ENCODE peak calls at places on chromosomes 6 and 20, in five cellular contexts. E is globus pallidus, V is LoVo, J is Right ventricle myocardium superior, Q is NCI-H1417. K is an unnamed sample.

GRCh38 chr6:55825402-55826051 is 49.9 kb downstream of the BMP5 start:
- DNase-seq in E (peak; percentile 6), V (no peak), J (no peak), Q (no peak), K (no peak)

GRCh38 chr20:37524859-37525708 is 2.6 kb downstream of the BLCAP start:
- DNase-seq in E (no peak), V (peak; percentile 67), J (no peak), Q (no peak), K (no peak)

GRCh38 chr6:148657053-148657452 is 89.8 kb upstream of the UST start:
- DNase-seq in E (peak; percentile 49), V (peak; percentile 19), J (no peak), Q (no peak), K (no peak)

GRCh38 chr6:113995632-113996031 is 24.7 kb upstream of the HDAC2 start:
- DNase-seq in E (peak; percentile 95), V (peak; percentile 56), J (peak; percentile 48), Q (peak; percentile 31), K (no peak)

GRCh38 chr20:14925286-14925685 is 587.9 kb upstream of the FLRT3 start:
- DNase-seq in E (no peak), V (peak; percentile 6), J (no peak), Q (no peak), K (no peak)

GRCh38 chr20:37823276-37823980 is 79.5 kb upstream of the VSTM2L start:
- DNase-seq in E (no peak), V (no peak), J (no peak), Q (no peak), K (no peak)

GRCh38 chr6:140684776-140685550 is 1310.5 kb upstream of the CITED2 start:
- DNase-seq in E (no peak), V (no peak), J (no peak), Q (peak; percentile 34), K (peak; percentile 41)

GRCh38 chr6:68876792-68877493 is 241.9 kb downstream of the ADGRB3 start:
- DNase-seq in E (peak; percentile 43), V (peak; percentile 34), J (no peak), Q (no peak), K (peak; percentile 11)

GRCh38 chr6:1109134-1109533 is 202.8 kb upstream of the FOXQ1 start:
- DNase-seq in E (no peak), V (no peak), J (no peak), Q (no peak), K (no peak)

GRCh38 chr6:149884617-149885016 is 13.3 kb downstream of the RAET1E start:
- DNase-seq in E (no peak), V (no peak), J (no peak), Q (no peak), K (no peak)

GRCh38 chr6:169568314-169569087 is 133.3 kb downstream of the WDR27 start:
- DNase-seq in E (no peak), V (no peak), J (no peak), Q (no peak), K (no peak)

GRCh38 chr20:35523298-35523888 is 6.1 kb downstream of the C20orf173 start:
- DNase-seq in E (no peak), V (no peak), J (no peak), Q (no peak), K (no peak)

GRCh38 chr20:62571667-62572344 is 70.5 kb upstream of the SLCO4A1 start:
- DNase-seq in E (no peak), V (no peak), J (no peak), Q (no peak), K (no peak)

GRCh38 chr6:34070315-34071110 is 75.4 kb downstream of the GRM4 start:
- DNase-seq in E (no peak), V (no peak), J (no peak), Q (no peak), K (no peak)

GRCh38 chr6:33785766-33786165 is 3.2 kb downstream of the LEMD2 start:
- DNase-seq in E (no peak), V (no peak), J (no peak), Q (no peak), K (no peak)

GRCh38 chr20:5356921-5357320 is 40.2 kb upstream of the PROKR2 start:
- DNase-seq in E (no peak), V (no peak), J (no peak), Q (no peak), K (no peak)

GRCh38 chr20:13041574-13042457 is 33.0 kb downstream of the SPTLC3 start:
- DNase-seq in E (no peak), V (no peak), J (no peak), Q (no peak), K (no peak)

GRCh38 chr6:159935065-159935464 is 33.8 kb upstream of the IGF2R start:
- DNase-seq in E (no peak), V (no peak), J (no peak), Q (no peak), K (no peak)

GRCh38 chr6:81003156-81003555 is 749.3 kb downstream of the TENT5A start:
- DNase-seq in E (no peak), V (no peak), J (no peak), Q (no peak), K (no peak)

GRCh38 chr6:22717906-22718305 is 148.5 kb downstream of the HDGFL1 start:
- DNase-seq in E (no peak), V (no peak), J (no peak), Q (peak; percentile 68), K (peak; percentile 91)

GRCh38 chr20:51127713-51128112 is 104.8 kb upstream of the KCNG1 start:
- DNase-seq in E (no peak), V (no peak), J (no peak), Q (no peak), K (no peak)

GRCh38 chr20:3398681-3399252 is 8.7 kb downstream of the DNAAF9 start:
- DNase-seq in E (no peak), V (no peak), J (no peak), Q (no peak), K (no peak)

GRCh38 chr6:16322666-16323312 is 84.4 kb downstream of the GMPR start:
- DNase-seq in E (peak; percentile 83), V (no peak), J (peak; percentile 74), Q (peak; percentile 73), K (peak; percentile 61)

GRCh38 chr6:95266537-95267258 is 310.6 kb upstream of the MANEA start:
- DNase-seq in E (no peak), V (peak; percentile 32), J (no peak), Q (no peak), K (no peak)

GRCh38 chr6:151136141-151136755 is 103.5 kb upstream of the AKAP12 start:
- DNase-seq in E (no peak), V (no peak), J (peak; percentile 48), Q (peak; percentile 6), K (no peak)

GRCh38 chr20:44703183-44703925 is 11.8 kb upstream of the CCN5 start:
- DNase-seq in E (no peak), V (no peak), J (no peak), Q (no peak), K (no peak)

GRCh38 chr20:6007529-6008103 is 46.2 kb downstream of the LRRN4 start:
- DNase-seq in E (no peak), V (no peak), J (no peak), Q (no peak), K (no peak)

GRCh38 chr6:47520282-47520681 is 42.7 kb downstream of the CD2AP start:
- DNase-seq in E (no peak), V (peak; percentile 11), J (no peak), Q (no peak), K (no peak)

GRCh38 chr6:26597389-26597766 is 625 bp downstream of the ABT1 start:
- DNase-seq in E (no peak), V (no peak), J (no peak), Q (no peak), K (no peak)

GRCh38 chr6:169816975-169817374 is 65.6 kb downstream of the ERMARD start:
- DNase-seq in E (no peak), V (no peak), J (no peak), Q (no peak), K (no peak)

GRCh38 chr6:56890683-56891429 is 64.1 kb upstream of the BEND6 start:
- DNase-seq in E (peak; percentile 16), V (no peak), J (no peak), Q (no peak), K (no peak)

GRCh38 chr20:35011589-35012226 is 56.0 kb downstream of the MYH7B start:
- DNase-seq in E (no peak), V (no peak), J (no peak), Q (no peak), K (no peak)

GRCh38 chr20:45848421-45848820 is 8.8 kb downstream of the ACOT8 start:
- DNase-seq in E (no peak), V (no peak), J (no peak), Q (no peak), K (no peak)

GRCh38 chr6:14276667-14277404 is 159.3 kb downstream of the CD83 start:
- DNase-seq in E (peak; percentile 34), V (no peak), J (no peak), Q (no peak), K (no peak)

GRCh38 chr6:89989742-89990141 is 95.5 kb downstream of the GJA10 start:
- DNase-seq in E (no peak), V (no peak), J (no peak), Q (no peak), K (no peak)

GRCh38 chr6:115365783-115366182 is 694.9 kb downstream of the FRK start:
- DNase-seq in E (no peak), V (no peak), J (no peak), Q (no peak), K (no peak)

GRCh38 chr6:159875194-159875593 is 15.6 kb upstream of the MAS1 start:
- DNase-seq in E (no peak), V (no peak), J (no peak), Q (no peak), K (no peak)

GRCh38 chr20:43508604-43509040 is 1.1 kb downstream of the L3MBTL1 start:
- DNase-seq in E (no peak), V (no peak), J (no peak), Q (no peak), K (no peak)

GRCh38 chr20:51898788-51899187 is 96.5 kb upstream of the SALL4 start:
- DNase-seq in E (no peak), V (no peak), J (no peak), Q (no peak), K (no peak)

K was measured in COR-L47.